ENCODE peak calls at places on chromosomes 4 and X, in nine cellular contexts. H is mucosa of descending colon, W is AG20443, M is Right ventricle myocardium superior, X is kidney tubule cell, V is NCI-H510A, G is Ammon's horn, A is NCI-H1930, C is retina. D is an unnamed sample.

GRCh38 chrX:136228808-136229207 is 22.4 kb downstream of the MAP7D3 start:
- DNase-seq in G (no peak), H (no peak), V (no peak), X (no peak), W (no peak), C (no peak), M (no peak), A (no peak), D (no peak)

GRCh38 chr4:112370466-112370865 is 73.3 kb downstream of the ALPK1 start:
- DNase-seq in M (no peak), W (no peak), V (no peak), H (no peak), X (no peak), A (no peak), G (no peak), C (no peak), D (no peak)

GRCh38 chr4:114349543-114350175 is 248.9 kb upstream of the UGT8 start:
- DNase-seq in X (peak; percentile 8), G (no peak), C (no peak), H (no peak), V (no peak), W (no peak), A (no peak), M (no peak), D (no peak)

GRCh38 chr4:150244600-150244999 is 166.4 kb downstream of the DCLK2 start:
- DNase-seq in H (no peak), A (no peak), C (no peak), G (no peak), W (peak; percentile 39), X (peak; percentile 71), M (no peak), V (peak; percentile 0), D (no peak)

GRCh38 chrX:119067023-119067739 is 5.6 kb upstream of the CT47C1 start:
- DNase-seq in A (peak; percentile 21), X (peak; percentile 57), V (peak; percentile 4), W (peak; percentile 72), G (peak; percentile 67), M (peak; percentile 69), C (peak; percentile 51), H (no peak), D (peak; percentile 51)

GRCh38 chrX:38868941-38869378 is 67.7 kb downstream of the MID1IP1 start:
- DNase-seq in W (peak; percentile 54), H (no peak), V (no peak), C (no peak), M (peak; percentile 39), G (no peak), X (peak; percentile 75), A (no peak), D (no peak)

GRCh38 chr4:1310796-1311715 is 21.4 kb downstream of the MAEA start:
- DNase-seq in W (no peak), V (no peak), M (peak; percentile 36), H (no peak), A (no peak), G (no peak), X (no peak), C (no peak), D (no peak)

GRCh38 chr4:128558896-128559669 is 250.4 kb upstream of the JADE1 start:
- DNase-seq in W (peak; percentile 47), H (no peak), X (no peak), M (no peak), C (no peak), G (peak; percentile 25), V (no peak), A (no peak), D (peak; percentile 36)

GRCh38 chrX:13742397-13743176 is 8.0 kb downstream of the OFD1 start:
- DNase-seq in A (no peak), C (no peak), V (no peak), W (no peak), X (peak; percentile 39), M (no peak), H (no peak), G (no peak), D (no peak)

GRCh38 chr4:118353452-118353851 is 649 bp upstream of the PRSS12 start:
- DNase-seq in W (peak; percentile 15), H (no peak), C (no peak), M (no peak), X (no peak), G (no peak), A (no peak), V (no peak), D (no peak)

GRCh38 chrX:97622111-97622510 is 738.4 kb downstream of the RPA4 start:
- DNase-seq in A (no peak), C (no peak), X (no peak), G (no peak), H (no peak), W (no peak), V (no peak), M (no peak), D (no peak)

GRCh38 chr4:123597586-123597985 is 201.0 kb downstream of the SPRY1 start:
- DNase-seq in C (no peak), H (no peak), X (peak; percentile 64), G (no peak), V (no peak), W (peak; percentile 52), A (no peak), M (no peak), D (no peak)

GRCh38 chr4:118824141-118824540 is 11.8 kb downstream of the SEC24D start:
- DNase-seq in W (no peak), M (no peak), A (no peak), X (no peak), H (no peak), V (no peak), G (no peak), C (no peak), D (no peak)

GRCh38 chr4:61320154-61320553 is 120.0 kb downstream of the ADGRL3 start:
- DNase-seq in W (no peak), A (no peak), M (no peak), G (no peak), C (no peak), H (no peak), V (no peak), X (peak; percentile 1), D (no peak)

D was measured in pons.